ENCODE peak calls at places on chromosomes 7 and 10, in four cellular contexts. M, Z, S and R are unnamed samples.
A peak's percentile ranks its signal among the peaks of the same experiment; 100 is the strongest.

GRCh38 chr10:93413252-93413689 is 68.9 kb downstream of the MYOF start:
- DNase-seq in M (no peak), S (no peak), Z (no peak), R (no peak)

GRCh38 chr10:31602541-31603244 is 283.7 kb downstream of the ZEB1 start:
- DNase-seq in S (no peak), Z (peak; percentile 66), M (peak; percentile 76), R (no peak)

GRCh38 chr7:95028683-95029082 is 121.3 kb downstream of the PPP1R9A start:
- DNase-seq in S (no peak), M (no peak), Z (no peak), R (no peak)

GRCh38 chr10:124322191-124322980 is 96.3 kb downstream of the OAT start:
- DNase-seq in M (peak; percentile 68), Z (no peak), S (no peak), R (no peak)

GRCh38 chr7:129144834-129145668 is 544 bp downstream of the TSPAN33 start:
- DNase-seq in M (no peak), Z (no peak), S (no peak), R (no peak)

GRCh38 chr10:37952926-37953325 is 23.5 kb downstream of the ZNF25 start:
- DNase-seq in S (no peak), M (no peak), Z (no peak), R (no peak)

GRCh38 chr7:17488829-17489228 is 190.4 kb downstream of the AHR start:
- DNase-seq in S (no peak), M (no peak), Z (no peak), R (no peak)

GRCh38 chr7:149468208-149468607 is 7.3 kb upstream of the ZNF777 start:
- DNase-seq in S (no peak), Z (peak; percentile 24), M (no peak), R (no peak)

GRCh38 chr10:97188234-97188847 is 2.6 kb upstream of the SLIT1 start:
- DNase-seq in Z (no peak), S (peak; percentile 57), M (no peak), R (no peak)

GRCh38 chr10:75450062-75450429 is 18.6 kb downstream of the LRMDA start:
- DNase-seq in Z (no peak), S (no peak), M (no peak), R (no peak)

GRCh38 chr7:33837356-33837851 is 67.9 kb upstream of the BMPER start:
- DNase-seq in M (no peak), Z (no peak), S (no peak), R (no peak)